ENCODE peak calls at places on chromosomes 16 and 17, in four cellular contexts. One of them, this sample, is unnamed.

GRCh38 chr16:66549284-66550131 is at the start of gene TK2:
- DNase-seq in K562: peak; percentile 74
- DNase-seq in HL-60: no peak
- DNase-seq in GM12878: no peak
- DNase-seq in this sample: peak; percentile 59

GRCh38 chr16:48970216-48970615 is 311.4 kb downstream of the CBLN1 start:
- DNase-seq in K562: no peak
- DNase-seq in GM12878: no peak
- DNase-seq in HL-60: no peak
- DNase-seq in this sample: no peak

GRCh38 chr17:50262001-50262794 is 12.1 kb upstream of the TMEM92 start:
- DNase-seq in GM12878: no peak
- DNase-seq in HL-60: no peak
- DNase-seq in K562: peak; percentile 3
- DNase-seq in this sample: no peak

GRCh38 chr17:59466943-59467801 is 98.2 kb upstream of the DHX40 start:
- DNase-seq in HL-60: no peak
- DNase-seq in K562: no peak
- DNase-seq in GM12878: no peak
- DNase-seq in this sample: no peak

GRCh38 chr16:30721606-30722005 is 22.6 kb downstream of the SRCAP start:
- DNase-seq in GM12878: no peak
- DNase-seq in HL-60: no peak
- DNase-seq in K562: no peak
- DNase-seq in this sample: no peak

GRCh38 chr16:56688762-56689161 is 6.5 kb downstream of the MT1X start:
- DNase-seq in GM12878: no peak
- DNase-seq in K562: no peak
- DNase-seq in HL-60: no peak
- DNase-seq in this sample: no peak

GRCh38 chr17:80457236-80457856 is 19.1 kb downstream of the NPTX1 start:
- DNase-seq in HL-60: peak; percentile 28
- DNase-seq in K562: peak; percentile 52
- DNase-seq in GM12878: no peak
- DNase-seq in this sample: no peak

GRCh38 chr17:45020354-45021138 is 30.9 kb downstream of the DCAKD start:
- DNase-seq in K562: no peak
- DNase-seq in HL-60: no peak
- DNase-seq in GM12878: no peak
- DNase-seq in this sample: no peak

GRCh38 chr16:54284319-54284930 is 2.2 kb downstream of the IRX3 start:
- DNase-seq in GM12878: no peak
- DNase-seq in K562: no peak
- DNase-seq in HL-60: no peak
- DNase-seq in this sample: no peak

GRCh38 chr17:72574675-72575510 is 454.1 kb downstream of the SOX9 start:
- DNase-seq in K562: no peak
- DNase-seq in GM12878: no peak
- DNase-seq in HL-60: no peak
- DNase-seq in this sample: no peak

GRCh38 chr16:71883193-71883848 is 661 bp downstream of the ZNF821 start:
- DNase-seq in K562: peak; percentile 61
- DNase-seq in HL-60: no peak
- DNase-seq in GM12878: no peak
- DNase-seq in this sample: no peak

DNA sequence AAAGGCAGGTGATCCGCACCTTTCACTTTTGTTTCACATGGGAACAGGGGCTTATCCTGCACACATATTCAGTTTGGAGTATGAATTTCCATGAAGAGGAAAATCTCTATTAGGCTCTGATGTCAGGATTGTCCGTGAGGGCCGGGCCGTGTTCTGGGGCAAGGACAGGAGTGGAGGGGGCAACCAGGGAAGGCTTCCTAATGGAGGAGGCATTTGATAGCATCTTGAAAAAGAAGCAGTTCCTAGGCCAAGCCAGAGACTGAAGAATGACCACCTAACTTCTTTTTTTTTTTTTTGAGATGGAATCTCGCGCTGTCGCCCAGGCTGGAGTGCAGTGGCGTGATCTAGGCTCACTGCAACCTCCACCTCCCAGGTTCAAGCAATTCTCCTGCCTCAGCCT is 174.2 kb downstream of the SEC14L1 start:
- DNase-seq in K562: no peak
- DNase-seq in GM12878: no peak
- DNase-seq in HL-60: no peak
- DNase-seq in this sample: no peak
- TF ChIP-seq SPI1 in K562: no peak
- TF ChIP-seq SPI1 in GM12878: no peak
- TF ChIP-seq SPI1 in HL-60: no peak
- TF ChIP-seq SPI1 in this sample: no peak

DNA sequence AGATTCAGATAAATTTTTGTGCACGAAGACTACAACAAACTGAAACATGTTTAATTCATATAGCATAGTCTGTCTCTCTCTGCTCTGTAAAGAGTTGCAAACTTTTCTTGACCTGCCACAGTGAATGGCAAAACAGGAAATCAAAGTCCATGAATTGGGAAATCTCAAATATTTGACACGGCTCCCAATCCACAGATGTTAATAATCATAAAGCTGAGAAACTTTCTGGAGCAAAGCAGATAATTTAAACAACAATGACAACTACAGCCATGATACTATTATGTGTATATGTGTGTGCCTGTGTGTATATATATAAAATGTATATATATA is 743 bp upstream of the ABCA6 start:
- DNase-seq in K562: no peak
- DNase-seq in GM12878: no peak
- DNase-seq in HL-60: no peak
- DNase-seq in this sample: no peak
- TF ChIP-seq POLR2AphosphoS5 in K562: no peak
- TF ChIP-seq POLR2AphosphoS5 in GM12878: no peak
- TF ChIP-seq POLR2AphosphoS5 in HL-60: no peak
- TF ChIP-seq POLR2AphosphoS5 in this sample: no peak

GRCh38 chr17:57988301-57989010 is 402 bp upstream of the VEZF1 start:
- DNase-seq in GM12878: no peak
- DNase-seq in K562: peak; percentile 92
- DNase-seq in HL-60: no peak
- DNase-seq in this sample: peak; percentile 74
- TF ChIP-seq SPI1 in GM12878: peak; percentile 6
- TF ChIP-seq SPI1 in K562: no peak
- TF ChIP-seq SPI1 in HL-60: peak; percentile 4
- TF ChIP-seq SPI1 in this sample: no peak

GRCh38 chr16:1677942-1678499 is at the start of gene JPT2:
- DNase-seq in K562: peak; percentile 99
- DNase-seq in HL-60: peak; percentile 95
- DNase-seq in GM12878: peak; percentile 84
- DNase-seq in this sample: peak; percentile 99
- TF ChIP-seq POLR2AphosphoS5 in K562: peak; percentile 49
- TF ChIP-seq POLR2AphosphoS5 in HL-60: peak; percentile 81
- TF ChIP-seq POLR2AphosphoS5 in GM12878: peak; percentile 53
- TF ChIP-seq POLR2AphosphoS5 in this sample: no peak

GRCh38 chr16:70661534-70661917 is 15.2 kb downstream of the IL34 start:
- DNase-seq in GM12878: no peak
- DNase-seq in K562: no peak
- DNase-seq in HL-60: no peak
- DNase-seq in this sample: no peak
- TF ChIP-seq SPI1 in GM12878: no peak
- TF ChIP-seq SPI1 in K562: no peak
- TF ChIP-seq SPI1 in HL-60: no peak
- TF ChIP-seq SPI1 in this sample: no peak

This sample was measured in GM12891.